ENCODE peak calls at places on chromosomes 4 and X, in eight cellular contexts. A is NCI-H1092; S is CD8-positive, alpha-beta T cell; Q is upper lobe of left lung; M is iPS DF 19.7; U is iPS-NIHi11; C is EL; Y is retina. V is an unnamed sample.

GRCh38 chr4:97238956-97239698 is 904.1 kb downstream of the STPG2 start:
- DNase-seq in U (no peak), Y (peak; percentile 73), M (no peak), S (no peak), A (peak; percentile 27), C (no peak), Q (no peak), V (no peak)

GRCh38 chr4:55407119-55407518 is 11.4 kb downstream of the TMEM165 start:
- DNase-seq in C (no peak), M (no peak), Q (no peak), Y (no peak), A (no peak), U (no peak), S (no peak), V (no peak)

GRCh38 chr4:76156635-76157034 is 8.4 kb upstream of the NUP54 start:
- DNase-seq in M (no peak), Y (no peak), C (no peak), A (no peak), Q (no peak), U (no peak), S (no peak), V (no peak)

GRCh38 chr4:121711263-121712000 is 14.7 kb upstream of the ANXA5 start:
- DNase-seq in Q (peak; percentile 73), A (no peak), C (peak; percentile 97), S (no peak), U (peak; percentile 86), Y (peak; percentile 88), M (peak; percentile 87), V (peak; percentile 5)

GRCh38 chrX:82813671-82814078 is 694.4 kb upstream of the POU3F4 start:
- DNase-seq in U (no peak), Q (no peak), M (no peak), C (peak; percentile 0), Y (no peak), A (no peak), S (no peak), V (no peak)

GRCh38 chrX:1657367-1658082 is 42.7 kb downstream of the ASMT start:
- DNase-seq in U (no peak), Q (peak; percentile 25), Y (peak; percentile 70), S (peak; percentile 63), C (peak; percentile 8), M (no peak), A (peak; percentile 76), V (no peak)

GRCh38 chr4:85669204-85669603 is 194.3 kb downstream of the ARHGAP24 start:
- DNase-seq in M (no peak), Y (no peak), Q (no peak), A (no peak), C (no peak), U (no peak), S (no peak), V (no peak)

GRCh38 chr4:101258782-101259353 is 88.5 kb downstream of the PPP3CA start:
- DNase-seq in C (peak; percentile 27), M (no peak), A (no peak), Y (no peak), S (no peak), Q (no peak), U (no peak), V (no peak)

GRCh38 chr4:20883677-20884076 is 183.4 kb downstream of the PACRGL start:
- DNase-seq in Q (no peak), A (no peak), Y (no peak), S (no peak), U (no peak), M (no peak), C (no peak), V (no peak)

GRCh38 chrX:19758536-19758935 is 128.9 kb downstream of the SH3KBP1 start:
- DNase-seq in C (peak; percentile 67), Y (no peak), U (no peak), A (no peak), Q (no peak), M (no peak), S (no peak), V (no peak)

GRCh38 chrX:107823042-107823441 is 2.6 kb upstream of the MID2 start:
- DNase-seq in U (no peak), Q (no peak), C (no peak), S (no peak), A (no peak), Y (no peak), M (no peak), V (no peak)

GRCh38 chr4:82710202-82710929 is 88.2 kb downstream of the SCD5 start:
- DNase-seq in A (no peak), S (no peak), U (peak; percentile 47), M (no peak), Y (no peak), Q (no peak), C (no peak), V (peak; percentile 22)

GRCh38 chrX:11331788-11332187 is 38.6 kb downstream of the AMELX start:
- DNase-seq in A (no peak), U (no peak), M (no peak), C (no peak), S (no peak), Y (no peak), Q (no peak), V (no peak)

GRCh38 chrX:108307408-108308085 is 130.7 kb downstream of the COL4A6 start:
- DNase-seq in S (no peak), M (no peak), C (no peak), U (no peak), Q (peak; percentile 80), Y (no peak), A (peak; percentile 4), V (no peak)